ENCODE peak calls at places on chromosome 17, in five cellular contexts. B, Z, N, C and Q are unnamed samples.

GRCh38 chr17:34626141-34626681 is 46.8 kb downstream of the TMEM132E start:
- DNase-seq in Z (no peak), C (no peak), B (no peak), N (no peak), Q (no peak)

GRCh38 chr17:29572691-29573557 is 4.4 kb downstream of the TP53I13 start:
- DNase-seq in B (no peak), C (no peak), N (peak), Z (no peak), Q (peak)

GRCh38 chr17:71905632-71906031 is 215.2 kb upstream of the SOX9 start:
- DNase-seq in B (no peak), Z (no peak), N (no peak), C (no peak), Q (no peak)

GRCh38 chr17:72378414-72379395 is 257.9 kb downstream of the SOX9 start:
- DNase-seq in B (no peak), Z (no peak), N (no peak), C (no peak), Q (no peak)

GRCh38 chr17:70405492-70406220 is 236.3 kb downstream of the KCNJ2 start:
- DNase-seq in Z (no peak), C (peak), N (no peak), B (no peak), Q (peak)

GRCh38 chr17:11944587-11944986 is 52.7 kb downstream of the ZNF18 start:
- DNase-seq in Z (no peak), N (no peak), B (no peak), C (no peak), Q (no peak)

GRCh38 chr17:7574176-7574953 is 5.1 kb upstream of the CD68 start:
- DNase-seq in N (no peak), C (no peak), Z (no peak), B (no peak), Q (no peak)

GRCh38 chr17:63476857-63477470 is at the start of gene ACE:
- DNase-seq in B (peak), C (no peak), Z (no peak), N (peak), Q (peak)

GRCh38 chr17:29048440-29049360 is 5.8 kb downstream of the PIPOX start:
- DNase-seq in N (no peak), C (no peak), B (peak), Z (no peak), Q (no peak)

GRCh38 chr17:74771319-74771914 is 4.7 kb downstream of the NAT9 start:
- DNase-seq in Z (no peak), N (no peak), C (no peak), B (no peak), Q (no peak)

GRCh38 chr17:7885357-7886226 is 3.0 kb upstream of the CHD3 start:
- DNase-seq in C (peak), B (no peak), N (peak), Z (peak), Q (peak)

GRCh38 chr17:49723423-49723822 is 15.7 kb upstream of the SLC35B1 start:
- DNase-seq in B (no peak), Z (no peak), N (no peak), C (no peak), Q (no peak)